ENCODE peak calls at places on chromosomes 11 and 22, in nine cellular contexts. Y is GM12891, Z is HTR-8/SVneo, A is epithelial cell of proximal tubule, E is psoas muscle, O is NCI-H146, I is GM23338, C is sigmoid colon, X is body of pancreas. R is an unnamed sample.

GRCh38 chr11:8067567-8067928 is 13.5 kb upstream of the TUB start:
- DNase-seq in Y (no peak), Z (no peak), A (no peak), E (no peak), O (no peak), I (no peak), C (no peak), X (no peak), R (no peak)

GRCh38 chr22:28268176-28268575 is 349.1 kb upstream of the PITPNB start:
- DNase-seq in Y (no peak), Z (no peak), A (no peak), E (no peak), O (no peak), I (no peak), C (no peak), X (no peak), R (no peak)

GRCh38 chr11:114262681-114263509 is 33.3 kb upstream of the NNMT start:
- DNase-seq in Y (no peak), Z (peak; percentile 68), A (no peak), E (peak; percentile 56), O (peak; percentile 63), I (peak; percentile 72), C (peak; percentile 84), X (peak; percentile 54), R (peak; percentile 61)

GRCh38 chr11:120211522-120212258 is 858 bp downstream of the OAF start:
- DNase-seq in Y (no peak), Z (no peak), A (no peak), E (no peak), O (no peak), I (no peak), C (no peak), X (no peak), R (no peak)

GRCh38 chr11:123473941-123474668 is 44.0 kb downstream of the GRAMD1B start:
- DNase-seq in Y (no peak), Z (peak; percentile 41), A (no peak), E (no peak), O (no peak), I (no peak), C (peak; percentile 0), X (no peak), R (no peak)

GRCh38 chr22:25903294-25903693 is 161.3 kb downstream of the MYO18B start:
- DNase-seq in Y (no peak), Z (no peak), A (no peak), E (no peak), O (peak; percentile 74), I (peak; percentile 85), C (no peak), X (no peak), R (no peak)

GRCh38 chr11:63537293-63538101 is 889 bp downstream of the PLAAT4 start:
- DNase-seq in Y (no peak), Z (no peak), A (no peak), E (peak; percentile 79), O (no peak), I (no peak), C (peak; percentile 92), X (peak; percentile 79), R (peak; percentile 52)

GRCh38 chr11:94111660-94112059 is 17.0 kb upstream of the PANX1 start:
- DNase-seq in Y (no peak), Z (no peak), A (no peak), E (no peak), O (no peak), I (no peak), C (peak; percentile 58), X (no peak), R (no peak)

GRCh38 chr11:104524276-104524675 is 360.3 kb upstream of the PDGFD start:
- DNase-seq in Y (no peak), Z (no peak), A (no peak), E (no peak), O (no peak), I (no peak), C (no peak), X (no peak), R (no peak)

GRCh38 chr11:67302571-67303131 is 679 bp upstream of the SSH3 start:
- DNase-seq in Y (no peak), Z (no peak), A (no peak), E (peak; percentile 72), O (peak; percentile 89), I (peak; percentile 85), C (peak; percentile 80), X (peak; percentile 61), R (no peak)

GRCh38 chr22:25845985-25846745 is 104.2 kb downstream of the MYO18B start:
- DNase-seq in Y (peak; percentile 31), Z (no peak), A (no peak), E (no peak), O (no peak), I (no peak), C (no peak), X (no peak), R (no peak)

GRCh38 chr11:72224587-72225410 is at the start of gene INPPL1:
- DNase-seq in Y (no peak), Z (no peak), A (no peak), E (peak; percentile 78), O (peak; percentile 37), I (peak; percentile 76), C (peak; percentile 81), X (peak; percentile 75), R (no peak)

GRCh38 chr22:27206001-27206746 is 548.8 kb downstream of the MIAT start:
- DNase-seq in Y (no peak), Z (no peak), A (no peak), E (no peak), O (no peak), I (no peak), C (no peak), X (no peak), R (no peak)

GRCh38 chr11:86151188-86152005 is 82.5 kb upstream of the PICALM start:
- DNase-seq in Y (no peak), Z (no peak), A (peak; percentile 39), E (no peak), O (no peak), I (no peak), C (peak; percentile 79), X (peak; percentile 29), R (no peak)

GRCh38 chr22:40531951-40532900 is 104.3 kb downstream of the MRTFA start:
- DNase-seq in Y (no peak), Z (no peak), A (no peak), E (no peak), O (no peak), I (no peak), C (no peak), X (no peak), R (no peak)

GRCh38 chr11:73797457-73797856 is 9.8 kb downstream of the MRPL48 start:
- DNase-seq in Y (no peak), Z (no peak), A (no peak), E (peak; percentile 87), O (no peak), I (no peak), C (no peak), X (peak; percentile 91), R (peak; percentile 40)

GRCh38 chr22:24319451-24319850 is 48.8 kb downstream of the SPECC1L start:
- DNase-seq in Y (no peak), Z (no peak), A (no peak), E (no peak), O (no peak), I (no peak), C (no peak), X (no peak), R (no peak)

GRCh38 chr11:126348806-126349582 is 6.5 kb upstream of the ST3GAL4 start:
- DNase-seq in Y (no peak), Z (no peak), A (no peak), E (peak; percentile 64), O (no peak), I (no peak), C (no peak), X (no peak), R (no peak)

GRCh38 chr11:69000831-69001245 is 12.2 kb downstream of the MRGPRF start:
- DNase-seq in Y (no peak), Z (peak; percentile 60), A (no peak), E (peak; percentile 54), O (no peak), I (peak; percentile 37), C (peak; percentile 93), X (peak; percentile 53), R (no peak)

GRCh38 chr11:93662177-93662575 is 694 bp downstream of the CEP295 start:
- DNase-seq in Y (no peak), Z (no peak), A (no peak), E (no peak), O (no peak), I (peak; percentile 7), C (no peak), X (no peak), R (no peak)

GRCh38 chr11:126197277-126197939 is 14.0 kb downstream of the RPUSD4 start:
- DNase-seq in Y (no peak), Z (no peak), A (peak; percentile 97), E (peak; percentile 80), O (no peak), I (no peak), C (no peak), X (peak; percentile 19), R (no peak)

GRCh38 chr22:50188356-50188755 is 2.6 kb downstream of the TRABD start:
- DNase-seq in Y (no peak), Z (no peak), A (no peak), E (peak; percentile 49), O (no peak), I (no peak), C (no peak), X (no peak), R (no peak)

GRCh38 chr11:126695293-126695692 is 305.3 kb downstream of the KIRREL3 start:
- DNase-seq in Y (no peak), Z (no peak), A (no peak), E (no peak), O (no peak), I (no peak), C (no peak), X (no peak), R (no peak)

GRCh38 chr11:46036969-46037368 is 84.3 kb downstream of the PHF21A start:
- DNase-seq in Y (no peak), Z (no peak), A (no peak), E (no peak), O (no peak), I (no peak), C (no peak), X (no peak), R (no peak)